ENCODE peak calls at places on chromosome 10, in four cellular contexts. One of them, this sample, is unnamed.

GRCh38 chr10:128924918-128925317 is 542.1 kb upstream of the MGMT start:
- DNase-seq in WTC11: no peak
- DNase-seq in SK-N-SH: no peak
- DNase-seq in K562: no peak
- DNase-seq in this sample: no peak

GRCh38 chr10:24904830-24905229 is 47.6 kb downstream of the PRTFDC1 start:
- DNase-seq in K562: no peak
- DNase-seq in WTC11: no peak
- DNase-seq in SK-N-SH: no peak
- DNase-seq in this sample: no peak

GRCh38 chr10:45111509-45111908 is 110.8 kb downstream of the ZNF22 start:
- DNase-seq in SK-N-SH: no peak
- DNase-seq in WTC11: no peak
- DNase-seq in K562: no peak
- DNase-seq in this sample: no peak

GRCh38 chr10:114044251-114045070 is 795 bp downstream of the ADRB1 start:
- DNase-seq in WTC11: peak
- DNase-seq in K562: no peak
- DNase-seq in SK-N-SH: peak
- DNase-seq in this sample: no peak

GRCh38 chr10:113073549-113074189 is 123.6 kb downstream of the TCF7L2 start:
- DNase-seq in SK-N-SH: peak
- DNase-seq in K562: peak
- DNase-seq in WTC11: peak
- DNase-seq in this sample: no peak

GRCh38 chr10:32163774-32164148 is 107.5 kb upstream of the KIF5B start:
- DNase-seq in WTC11: no peak
- DNase-seq in SK-N-SH: no peak
- DNase-seq in K562: no peak
- DNase-seq in this sample: no peak

GRCh38 chr10:13404305-13404759 is 56.2 kb upstream of the SEPHS1 start:
- DNase-seq in SK-N-SH: no peak
- DNase-seq in WTC11: no peak
- DNase-seq in K562: peak
- DNase-seq in this sample: no peak

GRCh38 chr10:80144302-80145131 is 12.0 kb downstream of the PLAC9 start:
- DNase-seq in K562: peak
- DNase-seq in WTC11: peak
- DNase-seq in SK-N-SH: peak
- DNase-seq in this sample: no peak

GRCh38 chr10:131978851-131979250 is 2.9 kb downstream of the BNIP3 start:
- DNase-seq in SK-N-SH: no peak
- DNase-seq in K562: no peak
- DNase-seq in WTC11: no peak
- DNase-seq in this sample: no peak

GRCh38 chr10:74206727-74207126 is 55.7 kb downstream of the ADK start:
- DNase-seq in SK-N-SH: no peak
- DNase-seq in K562: no peak
- DNase-seq in WTC11: no peak
- DNase-seq in this sample: no peak

GRCh38 chr10:78410046-78410965 is 376.6 kb downstream of the RPS24 start:
- DNase-seq in WTC11: no peak
- DNase-seq in SK-N-SH: no peak
- DNase-seq in K562: no peak
- DNase-seq in this sample: no peak

GRCh38 chr10:30043476-30044270 is 15.7 kb downstream of the JCAD start:
- DNase-seq in K562: no peak
- DNase-seq in WTC11: no peak
- DNase-seq in SK-N-SH: no peak
- DNase-seq in this sample: no peak

GRCh38 chr10:103616705-103617361 is 123.3 kb downstream of the NEURL1 start:
- DNase-seq in K562: no peak
- DNase-seq in SK-N-SH: no peak
- DNase-seq in WTC11: no peak
- DNase-seq in this sample: no peak

GRCh38 chr10:86100581-86101061 is 266.0 kb downstream of the GRID1 start:
- DNase-seq in WTC11: no peak
- DNase-seq in SK-N-SH: peak
- DNase-seq in K562: peak
- DNase-seq in this sample: no peak
- TF ChIP-seq USF1 in WTC11: no peak
- TF ChIP-seq USF1 in SK-N-SH: no peak
- TF ChIP-seq USF1 in K562: no peak
- TF ChIP-seq USF1 in this sample: no peak

GRCh38 chr10:127492607-127493250 is 56.4 kb upstream of the NPS start:
- DNase-seq in K562: no peak
- DNase-seq in SK-N-SH: no peak
- DNase-seq in WTC11: peak
- DNase-seq in this sample: no peak
- TF ChIP-seq USF1 in K562: no peak
- TF ChIP-seq USF1 in SK-N-SH: no peak
- TF ChIP-seq USF1 in WTC11: no peak
- TF ChIP-seq USF1 in this sample: no peak

GRCh38 chr10:91049961-91050360 is 129.1 kb upstream of the ANKRD1 start:
- DNase-seq in WTC11: no peak
- DNase-seq in K562: no peak
- DNase-seq in SK-N-SH: no peak
- DNase-seq in this sample: no peak

GRCh38 chr10:91054325-91054724 is 133.4 kb upstream of the ANKRD1 start:
- DNase-seq in SK-N-SH: no peak
- DNase-seq in K562: no peak
- DNase-seq in WTC11: no peak
- DNase-seq in this sample: no peak

GRCh38 chr10:91048380-91048779 is 127.5 kb upstream of the ANKRD1 start:
- DNase-seq in K562: no peak
- DNase-seq in SK-N-SH: no peak
- DNase-seq in WTC11: no peak
- DNase-seq in this sample: no peak

GRCh38 chr10:91050371-91051034 is 129.6 kb upstream of the ANKRD1 start:
- DNase-seq in WTC11: no peak
- DNase-seq in K562: peak
- DNase-seq in SK-N-SH: no peak
- DNase-seq in this sample: no peak

GRCh38 chr10:91051834-91052233 is 130.9 kb upstream of the ANKRD1 start:
- DNase-seq in SK-N-SH: no peak
- DNase-seq in K562: no peak
- DNase-seq in WTC11: no peak
- DNase-seq in this sample: no peak
- TF ChIP-seq USF1 in SK-N-SH: no peak
- TF ChIP-seq USF1 in K562: no peak
- TF ChIP-seq USF1 in WTC11: no peak
- TF ChIP-seq USF1 in this sample: no peak

DNA sequence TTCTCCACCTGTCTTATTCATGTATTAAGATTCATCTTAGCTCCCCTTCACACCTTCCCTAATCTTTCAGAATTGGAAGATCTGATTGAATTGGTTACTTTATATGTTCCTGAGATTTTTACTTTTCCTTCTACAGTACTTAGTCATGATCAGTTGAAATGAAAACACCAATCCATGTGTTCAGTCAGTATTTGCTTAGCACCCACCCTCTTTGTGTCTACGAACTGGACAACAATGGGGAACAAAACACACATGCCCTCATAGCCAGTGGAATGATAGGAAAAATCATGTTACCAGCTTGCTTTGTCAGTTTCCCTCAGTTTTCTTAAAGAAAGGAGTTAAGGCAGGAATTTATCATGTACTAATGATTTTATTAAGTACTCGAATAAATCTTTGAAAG is 2.0 kb downstream of the MASTL start:
- DNase-seq in SK-N-SH: no peak
- DNase-seq in K562: no peak
- DNase-seq in WTC11: no peak
- DNase-seq in this sample: no peak
- TF ChIP-seq USF1 in SK-N-SH: no peak
- TF ChIP-seq USF1 in K562: no peak
- TF ChIP-seq USF1 in WTC11: no peak
- TF ChIP-seq USF1 in this sample: no peak

GRCh38 chr10:88896336-88897018 is 16.4 kb downstream of the STAMBPL1 start:
- DNase-seq in K562: no peak
- DNase-seq in WTC11: no peak
- DNase-seq in SK-N-SH: no peak
- DNase-seq in this sample: no peak
- TF ChIP-seq USF1 in K562: no peak
- TF ChIP-seq USF1 in WTC11: no peak
- TF ChIP-seq USF1 in SK-N-SH: no peak
- TF ChIP-seq USF1 in this sample: no peak

GRCh38 chr10:121169406-121169805 is 318.2 kb downstream of the WDR11 start:
- DNase-seq in WTC11: no peak
- DNase-seq in K562: no peak
- DNase-seq in SK-N-SH: no peak
- DNase-seq in this sample: no peak

GRCh38 chr10:121168513-121169216 is 317.5 kb downstream of the WDR11 start:
- DNase-seq in K562: no peak
- DNase-seq in WTC11: peak
- DNase-seq in SK-N-SH: no peak
- DNase-seq in this sample: no peak

GRCh38 chr10:121167534-121168243 is 316.5 kb downstream of the WDR11 start:
- DNase-seq in WTC11: no peak
- DNase-seq in SK-N-SH: no peak
- DNase-seq in K562: no peak
- DNase-seq in this sample: no peak

GRCh38 chr10:121172406-121172805 is 321.2 kb downstream of the WDR11 start:
- DNase-seq in WTC11: no peak
- DNase-seq in K562: no peak
- DNase-seq in SK-N-SH: no peak
- DNase-seq in this sample: no peak

DNA sequence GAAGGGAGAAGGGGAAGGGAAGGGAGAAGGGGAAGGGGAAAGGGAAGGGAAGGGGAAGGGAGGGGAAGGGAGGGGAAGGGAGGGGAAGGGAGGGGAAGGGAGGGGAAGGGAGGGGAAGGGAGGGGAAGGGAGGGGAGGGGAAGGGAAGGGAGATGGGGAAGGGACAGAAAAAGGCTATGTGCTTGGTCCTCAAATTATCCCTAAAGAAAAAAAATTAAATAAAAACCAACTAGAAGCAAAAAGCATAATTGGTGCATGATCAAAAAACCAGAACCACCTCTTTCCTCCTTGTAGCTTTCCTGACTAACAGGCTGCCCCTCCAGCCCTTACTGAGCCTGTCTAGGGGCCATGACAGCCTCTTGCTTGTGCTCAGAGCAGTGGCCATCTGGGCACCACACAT is 320.7 kb downstream of the WDR11 start:
- DNase-seq in SK-N-SH: no peak
- DNase-seq in WTC11: no peak
- DNase-seq in K562: no peak
- DNase-seq in this sample: no peak
- TF ChIP-seq USF1 in SK-N-SH: no peak
- TF ChIP-seq USF1 in WTC11: no peak
- TF ChIP-seq USF1 in K562: no peak
- TF ChIP-seq USF1 in this sample: no peak

DNA sequence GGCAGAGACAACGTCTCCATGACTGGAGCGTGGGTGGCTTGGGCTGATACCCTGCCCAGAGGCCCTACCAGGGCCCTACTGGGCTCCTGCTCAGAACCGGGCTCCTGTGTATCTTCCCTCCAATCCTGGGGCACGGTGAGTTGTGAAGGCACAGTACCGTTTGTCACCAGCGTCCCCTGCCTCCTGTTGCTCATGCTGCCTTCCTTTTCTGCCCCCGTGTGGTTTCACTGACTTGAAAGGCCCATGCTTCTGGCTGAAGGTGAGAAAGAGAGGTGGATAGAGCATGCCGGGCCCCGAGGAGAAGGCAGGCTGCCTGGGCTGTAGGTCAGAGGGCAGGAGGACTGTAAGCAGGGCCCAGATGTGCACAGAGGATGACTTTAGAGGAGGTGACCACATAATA is 9.1 kb upstream of the DMBT1 start:
- DNase-seq in SK-N-SH: no peak
- DNase-seq in WTC11: no peak
- DNase-seq in K562: no peak
- DNase-seq in this sample: no peak
- TF ChIP-seq USF1 in SK-N-SH: no peak
- TF ChIP-seq USF1 in WTC11: no peak
- TF ChIP-seq USF1 in K562: no peak
- TF ChIP-seq USF1 in this sample: no peak

GRCh38 chr10:5776881-5777197 is 36.4 kb downstream of the GDI2 start:
- DNase-seq in SK-N-SH: no peak
- DNase-seq in K562: no peak
- DNase-seq in WTC11: no peak
- DNase-seq in this sample: no peak
- TF ChIP-seq USF1 in SK-N-SH: no peak
- TF ChIP-seq USF1 in K562: no peak
- TF ChIP-seq USF1 in WTC11: no peak
- TF ChIP-seq USF1 in this sample: no peak

DNA sequence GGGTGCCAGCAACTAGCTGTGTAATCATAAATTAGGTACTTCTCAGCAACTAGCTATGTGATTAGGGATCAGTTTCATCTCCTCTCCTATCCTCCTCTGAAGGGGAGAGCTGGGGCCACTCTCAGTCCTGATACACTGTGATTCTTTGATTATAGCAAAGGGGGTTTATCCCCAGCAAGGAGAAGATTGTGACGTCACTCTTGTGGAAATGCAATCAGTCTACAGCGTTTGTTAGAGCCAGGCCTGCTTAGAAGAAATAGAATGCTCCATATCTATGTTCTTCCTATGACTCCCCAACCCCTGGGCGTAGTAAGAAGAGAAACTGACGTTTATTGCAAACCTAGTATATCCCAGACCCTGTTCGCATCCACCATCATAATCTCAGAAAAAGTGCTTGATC is 308.2 kb downstream of the GFRA1 start:
- DNase-seq in K562: no peak
- DNase-seq in SK-N-SH: no peak
- DNase-seq in WTC11: no peak
- DNase-seq in this sample: no peak
- TF ChIP-seq USF1 in K562: no peak
- TF ChIP-seq USF1 in SK-N-SH: no peak
- TF ChIP-seq USF1 in WTC11: no peak
- TF ChIP-seq USF1 in this sample: no peak